ENCODE peak calls at places on chromosomes 3 and 15, in ten cellular contexts. One of them, this sample, is unnamed.

GRCh38 chr3:13706886-13707285 is 158.0 kb downstream of the FBLN2 start:
- DNase-seq in upper lobe of right lung: peak; percentile 8
- DNase-seq in AG09319: no peak
- DNase-seq in HFF-Myc: no peak
- DNase-seq in BJ: no peak
- DNase-seq in adrenal gland: no peak
- DNase-seq in fibroblast of lung: no peak
- DNase-seq in OCI-LY7: no peak
- DNase-seq in choroid plexus epithelial cell: no peak
- DNase-seq in fibroblast of the aortic adventitia: no peak
- DNase-seq in this sample: no peak

GRCh38 chr3:50164056-50164455 is 8.9 kb downstream of the SEMA3F start:
- DNase-seq in upper lobe of right lung: peak; percentile 80
- DNase-seq in AG09319: peak; percentile 81
- DNase-seq in HFF-Myc: peak; percentile 56
- DNase-seq in BJ: peak; percentile 52
- DNase-seq in adrenal gland: peak; percentile 87
- DNase-seq in fibroblast of lung: peak; percentile 96
- DNase-seq in OCI-LY7: no peak
- DNase-seq in choroid plexus epithelial cell: peak; percentile 38
- DNase-seq in fibroblast of the aortic adventitia: peak; percentile 98
- DNase-seq in this sample: peak; percentile 95

GRCh38 chr3:128385080-128385832 is 81.4 kb downstream of the DNAJB8 start:
- DNase-seq in upper lobe of right lung: peak; percentile 77
- DNase-seq in AG09319: peak; percentile 36
- DNase-seq in HFF-Myc: peak; percentile 44
- DNase-seq in BJ: peak; percentile 75
- DNase-seq in adrenal gland: peak; percentile 41
- DNase-seq in fibroblast of lung: peak; percentile 60
- DNase-seq in OCI-LY7: no peak
- DNase-seq in choroid plexus epithelial cell: peak; percentile 83
- DNase-seq in fibroblast of the aortic adventitia: peak; percentile 91
- DNase-seq in this sample: peak; percentile 85

GRCh38 chr15:90151989-90152645 is 49.0 kb upstream of the SEMA4B start:
- DNase-seq in upper lobe of right lung: no peak
- DNase-seq in AG09319: no peak
- DNase-seq in HFF-Myc: no peak
- DNase-seq in BJ: no peak
- DNase-seq in adrenal gland: no peak
- DNase-seq in fibroblast of lung: no peak
- DNase-seq in OCI-LY7: no peak
- DNase-seq in choroid plexus epithelial cell: no peak
- DNase-seq in fibroblast of the aortic adventitia: no peak
- DNase-seq in this sample: no peak

GRCh38 chr3:64351713-64352595 is 126.7 kb upstream of the PRICKLE2 start:
- DNase-seq in upper lobe of right lung: no peak
- DNase-seq in AG09319: no peak
- DNase-seq in HFF-Myc: no peak
- DNase-seq in BJ: no peak
- DNase-seq in adrenal gland: peak; percentile 37
- DNase-seq in fibroblast of lung: peak; percentile 92
- DNase-seq in OCI-LY7: no peak
- DNase-seq in choroid plexus epithelial cell: peak; percentile 47
- DNase-seq in fibroblast of the aortic adventitia: peak; percentile 61
- DNase-seq in this sample: peak; percentile 20

GRCh38 chr15:57382969-57383368 is 6.7 kb downstream of the CGNL1 start:
- DNase-seq in upper lobe of right lung: no peak
- DNase-seq in AG09319: no peak
- DNase-seq in HFF-Myc: no peak
- DNase-seq in BJ: no peak
- DNase-seq in adrenal gland: no peak
- DNase-seq in fibroblast of lung: no peak
- DNase-seq in OCI-LY7: no peak
- DNase-seq in choroid plexus epithelial cell: no peak
- DNase-seq in fibroblast of the aortic adventitia: no peak
- DNase-seq in this sample: no peak

GRCh38 chr3:141795719-141796435 is 32.7 kb downstream of the GRK7 start:
- DNase-seq in upper lobe of right lung: peak; percentile 85
- DNase-seq in AG09319: peak; percentile 8
- DNase-seq in HFF-Myc: no peak
- DNase-seq in BJ: no peak
- DNase-seq in adrenal gland: peak; percentile 15
- DNase-seq in fibroblast of lung: peak; percentile 7
- DNase-seq in OCI-LY7: no peak
- DNase-seq in choroid plexus epithelial cell: no peak
- DNase-seq in fibroblast of the aortic adventitia: peak; percentile 84
- DNase-seq in this sample: peak; percentile 6

GRCh38 chr3:113272369-113272748 is 61.0 kb downstream of the BOC start:
- DNase-seq in upper lobe of right lung: no peak
- DNase-seq in AG09319: no peak
- DNase-seq in HFF-Myc: no peak
- DNase-seq in BJ: no peak
- DNase-seq in adrenal gland: no peak
- DNase-seq in fibroblast of lung: no peak
- DNase-seq in OCI-LY7: no peak
- DNase-seq in choroid plexus epithelial cell: no peak
- DNase-seq in fibroblast of the aortic adventitia: no peak
- DNase-seq in this sample: no peak

GRCh38 chr15:52163321-52164190 is 27.6 kb downstream of the GNB5 start:
- DNase-seq in upper lobe of right lung: no peak
- DNase-seq in AG09319: no peak
- DNase-seq in HFF-Myc: no peak
- DNase-seq in BJ: no peak
- DNase-seq in adrenal gland: no peak
- DNase-seq in fibroblast of lung: no peak
- DNase-seq in OCI-LY7: peak; percentile 45
- DNase-seq in choroid plexus epithelial cell: no peak
- DNase-seq in fibroblast of the aortic adventitia: no peak
- DNase-seq in this sample: no peak

DNA sequence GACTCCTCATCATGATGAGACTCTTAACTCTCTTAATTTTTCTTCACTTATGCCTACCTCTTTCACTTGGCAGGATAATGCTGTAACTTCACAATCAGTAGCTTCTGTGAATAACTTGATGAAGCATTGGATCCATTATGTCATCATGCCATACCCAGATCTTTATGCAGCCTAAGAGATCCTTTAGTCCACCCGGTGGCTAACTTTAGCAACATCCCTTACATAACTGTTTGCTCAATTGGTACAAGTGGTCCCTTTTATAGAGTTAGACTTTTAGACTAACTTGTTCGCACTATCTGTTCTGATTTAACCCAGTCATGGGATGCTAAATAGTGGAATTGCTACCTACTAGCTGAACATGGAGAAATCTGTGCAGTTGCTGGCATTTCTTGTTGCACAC is 184.5 kb downstream of the USP13 start:
- DNase-seq in upper lobe of right lung: no peak
- DNase-seq in AG09319: no peak
- DNase-seq in HFF-Myc: no peak
- DNase-seq in BJ: no peak
- DNase-seq in adrenal gland: no peak
- DNase-seq in fibroblast of lung: no peak
- DNase-seq in OCI-LY7: no peak
- DNase-seq in choroid plexus epithelial cell: peak; percentile 56
- DNase-seq in fibroblast of the aortic adventitia: peak; percentile 20
- DNase-seq in this sample: peak; percentile 3
- TF ChIP-seq CTCF in upper lobe of right lung: no peak
- TF ChIP-seq CTCF in AG09319: no peak
- TF ChIP-seq CTCF in HFF-Myc: no peak
- TF ChIP-seq CTCF in BJ: peak; percentile 2
- TF ChIP-seq CTCF in adrenal gland: no peak
- TF ChIP-seq CTCF in fibroblast of lung: no peak
- TF ChIP-seq CTCF in OCI-LY7: no peak
- TF ChIP-seq CTCF in choroid plexus epithelial cell: peak; percentile 41
- TF ChIP-seq CTCF in fibroblast of the aortic adventitia: no peak
- TF ChIP-seq CTCF in this sample: peak; percentile 42

GRCh38 chr15:74303741-74304309 is 63.6 kb downstream of the CYP11A1 start:
- DNase-seq in upper lobe of right lung: no peak
- DNase-seq in AG09319: no peak
- DNase-seq in HFF-Myc: no peak
- DNase-seq in BJ: no peak
- DNase-seq in adrenal gland: no peak
- DNase-seq in fibroblast of lung: no peak
- DNase-seq in OCI-LY7: no peak
- DNase-seq in choroid plexus epithelial cell: no peak
- DNase-seq in fibroblast of the aortic adventitia: no peak
- DNase-seq in this sample: no peak

GRCh38 chr15:74302821-74303359 is 64.6 kb downstream of the CYP11A1 start:
- DNase-seq in upper lobe of right lung: no peak
- DNase-seq in AG09319: no peak
- DNase-seq in HFF-Myc: no peak
- DNase-seq in BJ: no peak
- DNase-seq in adrenal gland: peak; percentile 41
- DNase-seq in fibroblast of lung: no peak
- DNase-seq in OCI-LY7: peak; percentile 45
- DNase-seq in choroid plexus epithelial cell: peak; percentile 53
- DNase-seq in fibroblast of the aortic adventitia: peak; percentile 45
- DNase-seq in this sample: peak; percentile 7

GRCh38 chr15:74297867-74298266 is 61.7 kb downstream of the CCDC33 start:
- DNase-seq in upper lobe of right lung: no peak
- DNase-seq in AG09319: no peak
- DNase-seq in HFF-Myc: no peak
- DNase-seq in BJ: no peak
- DNase-seq in adrenal gland: no peak
- DNase-seq in fibroblast of lung: no peak
- DNase-seq in OCI-LY7: no peak
- DNase-seq in choroid plexus epithelial cell: no peak
- DNase-seq in fibroblast of the aortic adventitia: no peak
- DNase-seq in this sample: no peak

GRCh38 chr15:74301583-74302374 is 65.7 kb downstream of the CCDC33 start:
- DNase-seq in upper lobe of right lung: no peak
- DNase-seq in AG09319: no peak
- DNase-seq in HFF-Myc: no peak
- DNase-seq in BJ: no peak
- DNase-seq in adrenal gland: no peak
- DNase-seq in fibroblast of lung: no peak
- DNase-seq in OCI-LY7: no peak
- DNase-seq in choroid plexus epithelial cell: no peak
- DNase-seq in fibroblast of the aortic adventitia: no peak
- DNase-seq in this sample: no peak

DNA sequence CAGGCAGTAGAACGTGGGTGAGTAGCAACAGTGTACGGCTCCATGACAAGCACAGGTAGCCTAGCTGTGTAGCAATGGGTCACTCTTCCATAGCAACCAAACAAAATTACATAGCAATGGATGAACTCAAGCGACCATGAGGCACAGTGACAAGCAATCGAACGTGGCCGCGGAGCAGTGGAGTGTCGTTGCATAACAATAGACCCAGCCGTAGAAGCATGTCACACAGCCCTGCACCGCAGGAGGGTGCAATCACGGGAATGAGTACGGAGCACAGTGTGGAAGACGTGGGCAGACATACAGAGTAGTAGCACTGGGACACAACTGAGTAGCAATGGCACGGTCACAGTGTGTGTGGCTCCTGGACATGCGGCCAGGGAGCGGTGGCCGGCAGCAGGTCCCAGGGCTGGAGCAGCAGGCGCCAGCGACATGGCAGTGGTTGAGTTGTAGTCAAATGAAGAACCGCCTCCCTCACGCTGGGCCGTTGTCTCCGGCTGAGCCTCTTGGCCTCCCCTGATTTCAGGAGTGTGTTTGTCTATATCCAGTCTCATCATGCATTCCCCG is 64.0 kb downstream of the CCDC33 start:
- DNase-seq in upper lobe of right lung: no peak
- DNase-seq in AG09319: no peak
- DNase-seq in HFF-Myc: no peak
- DNase-seq in BJ: no peak
- DNase-seq in adrenal gland: no peak
- DNase-seq in fibroblast of lung: no peak
- DNase-seq in OCI-LY7: no peak
- DNase-seq in choroid plexus epithelial cell: no peak
- DNase-seq in fibroblast of the aortic adventitia: no peak
- DNase-seq in this sample: no peak
- TF ChIP-seq CTCF in upper lobe of right lung: no peak
- TF ChIP-seq CTCF in AG09319: no peak
- TF ChIP-seq CTCF in HFF-Myc: no peak
- TF ChIP-seq CTCF in BJ: no peak
- TF ChIP-seq CTCF in adrenal gland: no peak
- TF ChIP-seq CTCF in fibroblast of lung: no peak
- TF ChIP-seq CTCF in OCI-LY7: no peak
- TF ChIP-seq CTCF in choroid plexus epithelial cell: no peak
- TF ChIP-seq CTCF in fibroblast of the aortic adventitia: no peak
- TF ChIP-seq CTCF in this sample: no peak

GRCh38 chr3:129486057-129487035 is 42.1 kb upstream of the RHO start:
- DNase-seq in upper lobe of right lung: no peak
- DNase-seq in AG09319: peak; percentile 77
- DNase-seq in HFF-Myc: peak; percentile 52
- DNase-seq in BJ: peak; percentile 52
- DNase-seq in adrenal gland: no peak
- DNase-seq in fibroblast of lung: peak; percentile 82
- DNase-seq in OCI-LY7: no peak
- DNase-seq in choroid plexus epithelial cell: peak; percentile 89
- DNase-seq in fibroblast of the aortic adventitia: peak; percentile 92
- DNase-seq in this sample: peak; percentile 66
- TF ChIP-seq CTCF in upper lobe of right lung: no peak
- TF ChIP-seq CTCF in AG09319: no peak
- TF ChIP-seq CTCF in HFF-Myc: no peak
- TF ChIP-seq CTCF in BJ: no peak
- TF ChIP-seq CTCF in adrenal gland: no peak
- TF ChIP-seq CTCF in fibroblast of lung: no peak
- TF ChIP-seq CTCF in OCI-LY7: no peak
- TF ChIP-seq CTCF in choroid plexus epithelial cell: no peak
- TF ChIP-seq CTCF in fibroblast of the aortic adventitia: no peak
- TF ChIP-seq CTCF in this sample: no peak

DNA sequence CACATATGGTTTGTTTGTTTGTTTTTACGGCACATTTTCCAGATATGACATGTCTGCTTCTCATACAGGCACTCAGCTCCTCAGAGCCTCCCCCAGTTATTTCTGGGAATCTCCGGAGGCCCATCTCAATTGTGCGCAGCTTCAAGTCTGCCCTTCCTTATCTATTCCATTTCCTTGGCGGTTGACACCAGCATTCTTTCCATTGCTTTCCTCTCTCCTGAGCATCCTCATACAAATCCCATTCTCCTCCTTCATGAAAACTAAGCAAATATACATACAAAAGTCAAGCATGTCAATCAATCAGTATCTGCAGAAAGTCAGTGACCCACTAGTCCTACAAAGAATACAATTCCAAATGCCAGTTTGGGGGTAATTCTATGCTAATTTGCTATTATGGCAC is 166.7 kb downstream of the SQOR start:
- DNase-seq in upper lobe of right lung: no peak
- DNase-seq in AG09319: no peak
- DNase-seq in HFF-Myc: no peak
- DNase-seq in BJ: no peak
- DNase-seq in adrenal gland: no peak
- DNase-seq in fibroblast of lung: no peak
- DNase-seq in OCI-LY7: no peak
- DNase-seq in choroid plexus epithelial cell: no peak
- DNase-seq in fibroblast of the aortic adventitia: no peak
- DNase-seq in this sample: no peak
- TF ChIP-seq CTCF in upper lobe of right lung: no peak
- TF ChIP-seq CTCF in AG09319: no peak
- TF ChIP-seq CTCF in HFF-Myc: no peak
- TF ChIP-seq CTCF in BJ: no peak
- TF ChIP-seq CTCF in adrenal gland: no peak
- TF ChIP-seq CTCF in fibroblast of lung: no peak
- TF ChIP-seq CTCF in OCI-LY7: no peak
- TF ChIP-seq CTCF in choroid plexus epithelial cell: no peak
- TF ChIP-seq CTCF in fibroblast of the aortic adventitia: no peak
- TF ChIP-seq CTCF in this sample: no peak

This sample was measured in HFFc6.